ENCODE peak calls at places on chromosomes 7 and 10, in nine cellular contexts. Y, W, U, F, T, Q, I, X and A are unnamed samples.

GRCh38 chr10:71578069-71578468 is 141.5 kb downstream of the C10orf105 start:
- DNase-seq in U (no peak), Q (no peak), Y (no peak), W (no peak), I (no peak), X (no peak), T (no peak), F (no peak), A (no peak)

GRCh38 chr7:99404235-99404976 is 4.0 kb downstream of the PDAP1 start:
- DNase-seq in Y (no peak), X (no peak), W (no peak), U (peak), F (no peak), T (no peak), Q (no peak), I (no peak), A (no peak)

GRCh38 chr7:150439926-150440325 is 10.5 kb upstream of the GIMAP8 start:
- DNase-seq in U (no peak), X (peak), Q (no peak), T (no peak), Y (no peak), I (no peak), F (no peak), W (no peak), A (no peak)

GRCh38 chr10:26367771-26368170 is 70.4 kb upstream of the APBB1IP start:
- DNase-seq in F (peak), U (peak), T (no peak), W (peak), Q (peak), Y (peak), I (peak), X (peak), A (no peak)

GRCh38 chr10:31419394-31420063 is 100.5 kb downstream of the ZEB1 start:
- DNase-seq in W (no peak), U (peak), Q (no peak), F (no peak), Y (no peak), T (no peak), X (peak), I (no peak), A (no peak)

GRCh38 chr7:44375236-44375699 is 49.9 kb upstream of the CAMK2B start:
- DNase-seq in U (no peak), T (peak), W (no peak), F (no peak), X (no peak), Q (peak), Y (no peak), I (no peak), A (no peak)

GRCh38 chr10:23194966-23195845 is 3.1 kb downstream of the PTF1A start:
- DNase-seq in F (no peak), T (no peak), Q (no peak), I (peak), Y (no peak), X (no peak), U (no peak), W (no peak), A (no peak)

GRCh38 chr10:96341219-96342182 is 17.3 kb downstream of the OPALIN start:
- DNase-seq in Y (no peak), T (no peak), F (no peak), X (no peak), I (no peak), Q (no peak), W (no peak), U (no peak), A (no peak)

GRCh38 chr10:129963831-129964501 is at the start of gene EBF3:
- DNase-seq in W (peak), I (no peak), F (peak), X (peak), U (peak), T (peak), Q (peak), Y (peak), A (no peak)

GRCh38 chr10:77182803-77183202 is 454.8 kb downstream of the KCNMA1 start:
- DNase-seq in U (no peak), Y (no peak), X (no peak), I (no peak), W (no peak), T (no peak), F (no peak), Q (no peak), A (no peak)

GRCh38 chr7:107232568-107233090 is 63.8 kb downstream of the HBP1 start:
- DNase-seq in U (no peak), W (no peak), T (no peak), X (peak), I (no peak), F (no peak), Q (no peak), Y (no peak), A (no peak)

GRCh38 chr10:86871563-86872183 is 85.7 kb downstream of the MMRN2 start:
- DNase-seq in I (no peak), Y (no peak), U (no peak), T (no peak), Q (no peak), F (no peak), W (no peak), X (no peak), A (no peak)

GRCh38 chr10:79405221-79405994 is 40.0 kb downstream of the ZCCHC24 start:
- DNase-seq in W (no peak), F (no peak), U (no peak), I (no peak), X (no peak), T (peak), Q (no peak), Y (no peak), A (no peak)

GRCh38 chr10:132466520-132467463 is 69.8 kb downstream of the PWWP2B start:
- DNase-seq in X (no peak), W (no peak), U (no peak), I (no peak), Y (no peak), Q (no peak), F (no peak), T (no peak), A (no peak)

GRCh38 chr7:158040199-158040598 is 547.4 kb downstream of the PTPRN2 start:
- DNase-seq in X (no peak), Q (no peak), I (no peak), W (no peak), U (no peak), Y (no peak), T (no peak), F (no peak), A (no peak)

GRCh38 chr10:59536151-59536550 is 173.5 kb downstream of the SLC16A9 start:
- DNase-seq in Q (no peak), F (no peak), Y (no peak), W (no peak), X (peak), U (peak), T (no peak), I (no peak), A (peak)

GRCh38 chr10:109127363-109127762 is 795.9 kb downstream of the XPNPEP1 start:
- DNase-seq in X (no peak), T (no peak), F (no peak), W (no peak), I (no peak), U (no peak), Y (no peak), Q (no peak), A (no peak)

GRCh38 chr10:22676435-22676834 is 37.9 kb downstream of the PIP4K2A start:
- DNase-seq in Y (no peak), W (no peak), Q (no peak), X (no peak), F (no peak), T (no peak), I (no peak), U (no peak), A (no peak)